ENCODE peak calls at places on chromosomes 6 and 20, in six cellular contexts. Q is A549; T is PC-3; J is stimulated activated CD4-positive, alpha-beta T cell treated with anti-CD3 and anti-CD28 coated beads, Interleukin-4, amount 100 ng/mL, for 48 hours; H is neural crest cell; C is A172. D is an unnamed sample.

GRCh38 chr6:5981274-5982026 is 25.3 kb downstream of the NRN1 start:
- DNase-seq in Q (no peak), T (peak; percentile 76), J (no peak), H (no peak), C (peak; percentile 95), D (no peak)

GRCh38 chr6:61887425-61887824 is 398.6 kb downstream of the KHDRBS2 start:
- DNase-seq in Q (no peak), T (no peak), J (no peak), H (no peak), C (no peak), D (no peak)

GRCh38 chr20:31920275-31920855 is 31.5 kb downstream of the PDRG1 start:
- DNase-seq in Q (no peak), T (no peak), J (no peak), H (no peak), C (no peak), D (no peak)

GRCh38 chr6:63272397-63272796 is 47.4 kb downstream of the LGSN start:
- DNase-seq in Q (peak; percentile 30), T (peak; percentile 48), J (no peak), H (no peak), C (peak; percentile 5), D (no peak)

GRCh38 chr20:62724692-62725595 is 16.3 kb downstream of the NTSR1 start:
- DNase-seq in Q (no peak), T (no peak), J (no peak), H (no peak), C (peak; percentile 92), D (no peak)

GRCh38 chr6:21593927-21594421 is 423 bp downstream of the SOX4 start:
- DNase-seq in Q (no peak), T (no peak), J (no peak), H (peak; percentile 41), C (peak; percentile 35), D (no peak)

GRCh38 chr20:44033344-44033743 is 118.7 kb downstream of the TOX2 start:
- DNase-seq in Q (no peak), T (no peak), J (no peak), H (no peak), C (no peak), D (no peak)

GRCh38 chr6:6751615-6752014 is 163.1 kb downstream of the LY86 start:
- DNase-seq in Q (no peak), T (no peak), J (peak; percentile 15), H (no peak), C (no peak), D (no peak)

GRCh38 chr6:5089821-5090449 is 4.8 kb downstream of the PPP1R3G start:
- DNase-seq in Q (no peak), T (no peak), J (no peak), H (no peak), C (no peak), D (no peak)

GRCh38 chr6:19731286-19731685 is 105.9 kb upstream of the ID4 start:
- DNase-seq in Q (peak; percentile 66), T (peak; percentile 87), J (no peak), H (no peak), C (peak; percentile 86), D (no peak)

GRCh38 chr6:125899726-125900182 is 56.8 kb upstream of the HINT3 start:
- DNase-seq in Q (peak; percentile 86), T (no peak), J (no peak), H (no peak), C (no peak), D (no peak)

GRCh38 chr6:40535105-40535783 is 51.9 kb downstream of the LRFN2 start:
- DNase-seq in Q (no peak), T (no peak), J (no peak), H (no peak), C (no peak), D (no peak)

GRCh38 chr6:511488-512137 is 120.1 kb downstream of the IRF4 start:
- DNase-seq in Q (no peak), T (no peak), J (no peak), H (no peak), C (no peak), D (no peak)

D was measured in progenitor cell of endocrine pancreas.